ENCODE peak calls at places on chromosomes 2 and 18, in six cellular contexts. V is GM23338, Q is hepatocyte, N is GM23248, A is PC-3, J is neural progenitor cell. L is an unnamed sample.

GRCh38 chr2:68185541-68186164 is 28.0 kb downstream of the PNO1 start:
- DNase-seq in N (peak), J (peak), Q (peak), A (peak), V (peak), L (peak)

GRCh38 chr2:25032094-25032493 is 9.8 kb upstream of the EFR3B start:
- DNase-seq in N (peak), A (no peak), Q (peak), J (no peak), V (no peak), L (no peak)

GRCh38 chr2:184549153-184549552 is 49.2 kb upstream of the ZNF804A start:
- DNase-seq in J (no peak), V (no peak), Q (no peak), A (no peak), N (no peak), L (no peak)

GRCh38 chr18:3526421-3527354 is 76.7 kb downstream of the TGIF1 start:
- DNase-seq in N (peak), J (peak), V (peak), Q (peak), A (no peak), L (no peak)

GRCh38 chr2:44651974-44652373 is 289.5 kb upstream of the SIX3 start:
- DNase-seq in A (no peak), N (no peak), J (no peak), V (no peak), Q (no peak), L (no peak)

GRCh38 chr2:227870710-227871374 is 589 bp upstream of the DAW1 start:
- DNase-seq in J (no peak), Q (peak), A (peak), V (peak), N (peak), L (no peak)

GRCh38 chr2:211035548-211036185 is 479.3 kb downstream of the CPS1 start:
- DNase-seq in J (peak), V (peak), A (peak), Q (peak), N (peak), L (peak)

GRCh38 chr2:86636842-86637241 is 13.2 kb upstream of the RNF103 start:
- DNase-seq in J (no peak), Q (no peak), V (no peak), A (no peak), N (no peak), L (no peak)

GRCh38 chr2:210558708-210559107 is 2.3 kb downstream of the CPS1 start:
- DNase-seq in J (no peak), Q (no peak), V (no peak), A (peak), N (peak), L (no peak)

GRCh38 chr18:9348079-9348671 is 13.6 kb downstream of the TWSG1 start:
- DNase-seq in Q (no peak), V (no peak), J (no peak), A (peak), N (peak), L (no peak)

GRCh38 chr2:142426064-142426463 is 295.2 kb upstream of the LRP1B start:
- DNase-seq in V (no peak), N (no peak), A (no peak), Q (no peak), J (no peak), L (no peak)

GRCh38 chr2:75986617-75987016 is 275.9 kb upstream of the GCFC2 start:
- DNase-seq in J (no peak), A (no peak), N (no peak), V (no peak), Q (no peak), L (no peak)

GRCh38 chr2:80392446-80392845 is 87.9 kb upstream of the LRRTM1 start:
- DNase-seq in N (peak), J (no peak), Q (no peak), V (no peak), A (no peak), L (no peak)

GRCh38 chr2:1968988-1969700 is 224.8 kb upstream of the PXDN start:
- DNase-seq in N (no peak), V (no peak), A (no peak), J (no peak), Q (no peak), L (no peak)
- H3K4me2 ChIP-seq in N (no peak), V (no peak), A (no peak), J (no peak), Q (no peak), L (no peak)

DNA sequence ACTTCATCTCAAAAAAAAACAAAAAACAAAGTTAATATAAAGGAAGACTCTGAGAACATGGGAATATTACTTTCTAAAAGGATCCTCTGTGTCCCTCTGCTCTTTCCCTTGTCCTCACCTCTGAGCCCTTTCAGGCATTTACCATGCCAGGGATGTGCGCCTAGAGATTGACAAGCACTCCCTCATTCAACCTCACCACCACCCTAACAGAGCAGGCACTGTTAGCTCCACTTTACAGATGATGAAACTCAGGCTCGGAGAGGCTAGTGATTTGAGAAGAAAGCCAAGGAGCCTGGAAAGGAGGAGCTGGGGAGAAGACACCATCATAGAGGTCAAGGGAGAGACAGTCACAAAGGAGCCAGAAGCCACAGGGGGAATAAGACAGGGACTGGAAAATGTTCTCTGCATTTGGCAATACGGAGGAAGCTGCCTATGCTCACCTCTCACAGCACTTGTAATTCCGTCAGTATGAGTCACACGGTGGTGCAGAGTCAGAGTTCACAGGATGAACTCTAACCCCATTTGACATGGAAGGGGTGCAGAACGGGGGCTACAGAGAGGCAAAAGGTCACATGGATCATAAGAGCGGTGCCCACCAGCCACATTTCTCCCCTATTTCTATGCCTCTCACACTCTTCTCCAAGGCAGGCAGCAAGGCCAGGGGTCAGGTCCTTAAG is 101.8 kb upstream of the NFU1 start:
- DNase-seq in N (peak), J (no peak), Q (peak), V (no peak), A (peak), L (no peak)
- TF ChIP-seq EZH2phosphoT487 in N (no peak), J (no peak), Q (no peak), V (no peak), A (no peak), L (no peak)

GRCh38 chr18:26655010-26655613 is 106.8 kb upstream of the KCTD1 start:
- DNase-seq in N (peak), A (no peak), J (no peak), V (no peak), Q (peak), L (no peak)
- H3K4me3 ChIP-seq in N (no peak), A (peak), J (peak), V (peak), Q (no peak), L (no peak)

GRCh38 chr2:215313219-215313656 is 1.4 kb downstream of the ATIC start:
- DNase-seq in J (no peak), Q (no peak), A (no peak), N (no peak), V (no peak), L (no peak)

GRCh38 chr2:215316336-215316735 is 4.5 kb downstream of the ATIC start:
- DNase-seq in N (no peak), Q (no peak), A (no peak), V (no peak), J (no peak), L (no peak)

GRCh38 chr2:215311625-215312394 is at the start of gene ATIC:
- DNase-seq in N (peak), J (peak), Q (peak), A (peak), V (peak), L (peak)

GRCh38 chr2:215315301-215315700 is 3.4 kb downstream of the ATIC start:
- DNase-seq in J (no peak), A (no peak), Q (no peak), N (no peak), V (no peak), L (no peak)

DNA sequence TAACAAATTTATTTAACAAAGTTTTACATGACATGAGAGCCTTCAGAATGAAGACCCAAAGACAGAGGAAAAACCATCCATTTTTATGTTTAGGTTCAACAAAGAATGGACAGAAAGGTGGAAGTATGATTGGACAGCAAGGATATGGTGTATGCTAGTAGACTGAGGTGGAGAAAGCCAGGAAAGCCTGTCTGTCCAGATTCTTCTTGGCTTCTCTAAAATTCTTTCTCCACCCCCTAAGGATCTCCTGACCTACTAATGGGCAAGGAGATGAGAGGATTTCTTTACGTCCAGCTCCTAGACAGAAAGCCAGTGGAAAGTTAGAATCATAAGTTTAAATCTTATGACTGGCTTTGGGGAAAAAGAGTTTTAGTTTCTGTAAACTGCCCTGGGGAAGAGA is 3.0 kb downstream of the ATIC start:
- DNase-seq in J (no peak), A (peak), N (no peak), Q (no peak), V (no peak), L (no peak)
- H3K4me2 ChIP-seq in J (no peak), A (peak), N (no peak), Q (no peak), V (no peak), L (peak)

GRCh38 chr2:240996161-240996833 is 2.1 kb upstream of the SNED1 start:
- DNase-seq in A (no peak), V (no peak), N (no peak), J (no peak), Q (no peak), L (no peak)

GRCh38 chr2:240996834-240997140 is 1.6 kb upstream of the SNED1 start:
- DNase-seq in J (no peak), N (no peak), Q (no peak), V (no peak), A (no peak), L (no peak)

GRCh38 chr2:240993446-240994160 is 4.8 kb upstream of the SNED1 start:
- DNase-seq in A (no peak), V (no peak), Q (no peak), N (no peak), J (no peak), L (no peak)

GRCh38 chr2:240994161-240994896 is 4.1 kb upstream of the SNED1 start:
- DNase-seq in N (no peak), V (no peak), J (no peak), Q (no peak), A (no peak), L (no peak)

GRCh38 chr2:240995041-240995960 is 3.1 kb upstream of the SNED1 start:
- DNase-seq in Q (no peak), J (no peak), N (no peak), A (no peak), V (no peak), L (no peak)
- TF ChIP-seq EZH2phosphoT487 in Q (no peak), J (no peak), N (no peak), A (no peak), V (no peak), L (no peak)